ENCODE peak calls at places on chromosomes 3 and 15, in four cellular contexts. One of them, this sample, is unnamed. For H3K4me1, the result is how much of the 10 kb centered on the place peaks cover.

GRCh38 chr3:141845407-141846049 is 30.9 kb upstream of the ATP1B3 start:
- DNase-seq in MM.1S: no peak
- DNase-seq in A549: no peak
- DNase-seq in right atrium auricular region: no peak
- DNase-seq in this sample: no peak

GRCh38 chr3:187382609-187383151 is 14.5 kb downstream of the RTP4 start:
- DNase-seq in MM.1S: no peak
- DNase-seq in A549: no peak
- DNase-seq in right atrium auricular region: no peak
- DNase-seq in this sample: no peak

GRCh38 chr15:80934761-80935221 is 54.8 kb downstream of the MESD start:
- DNase-seq in MM.1S: no peak
- DNase-seq in A549: peak
- DNase-seq in right atrium auricular region: no peak
- DNase-seq in this sample: no peak

GRCh38 chr3:134353171-134353825 is 20.9 kb downstream of the AMOTL2 start:
- DNase-seq in MM.1S: no peak
- DNase-seq in A549: no peak
- DNase-seq in right atrium auricular region: no peak
- DNase-seq in this sample: no peak

GRCh38 chr15:90664650-90665287 is 52.4 kb upstream of the BLM start:
- DNase-seq in MM.1S: no peak
- DNase-seq in A549: peak
- DNase-seq in right atrium auricular region: no peak
- DNase-seq in this sample: no peak

GRCh38 chr3:51970606-51971300 is 3.1 kb downstream of the ABHD14B start:
- DNase-seq in MM.1S: no peak
- DNase-seq in A549: no peak
- DNase-seq in right atrium auricular region: no peak
- DNase-seq in this sample: no peak

GRCh38 chr3:166829896-166830295 is 550.2 kb downstream of the ZBBX start:
- DNase-seq in MM.1S: no peak
- DNase-seq in A549: peak
- DNase-seq in right atrium auricular region: no peak
- DNase-seq in this sample: no peak

GRCh38 chr3:178084938-178085816 is 451.1 kb upstream of the KCNMB2 start:
- DNase-seq in MM.1S: peak
- DNase-seq in A549: peak
- DNase-seq in right atrium auricular region: peak
- DNase-seq in this sample: peak

GRCh38 chr3:46958469-46959168 is 17.9 kb downstream of the CCDC12 start:
- DNase-seq in MM.1S: no peak
- DNase-seq in A549: no peak
- DNase-seq in right atrium auricular region: no peak
- DNase-seq in this sample: no peak

GRCh38 chr15:80778964-80779657 is at the start of gene CEMIP:
- DNase-seq in MM.1S: peak
- DNase-seq in A549: peak
- DNase-seq in right atrium auricular region: peak
- DNase-seq in this sample: no peak

GRCh38 chr15:78992416-78993256 is 47.8 kb upstream of the CTSH start:
- DNase-seq in MM.1S: no peak
- DNase-seq in A549: no peak
- DNase-seq in right atrium auricular region: no peak
- DNase-seq in this sample: no peak

GRCh38 chr15:69685524-69686452 is 233.2 kb downstream of the RPLP1 start:
- DNase-seq in MM.1S: no peak
- DNase-seq in A549: no peak
- DNase-seq in right atrium auricular region: no peak
- DNase-seq in this sample: no peak

GRCh38 chr15:49847937-49848823 is 227.3 kb downstream of the DTWD1 start:
- DNase-seq in MM.1S: no peak
- DNase-seq in A549: peak
- DNase-seq in right atrium auricular region: no peak
- DNase-seq in this sample: no peak

GRCh38 chr3:57397175-57398026 is 104.9 kb upstream of the ASB14 start:
- DNase-seq in MM.1S: peak
- DNase-seq in A549: peak
- DNase-seq in right atrium auricular region: no peak
- DNase-seq in this sample: no peak

GRCh38 chr15:74573987-74574386 is 33.0 kb downstream of the ARID3B start:
- DNase-seq in MM.1S: no peak
- DNase-seq in A549: no peak
- DNase-seq in right atrium auricular region: no peak
- DNase-seq in this sample: no peak

GRCh38 chr3:138846350-138846756 is 11.6 kb upstream of the PIK3CB start:
- DNase-seq in MM.1S: no peak
- DNase-seq in A549: no peak
- DNase-seq in right atrium auricular region: no peak
- DNase-seq in this sample: no peak

GRCh38 chr3:134333522-134334181 is 40.6 kb downstream of the AMOTL2 start:
- DNase-seq in MM.1S: no peak
- DNase-seq in A549: peak
- DNase-seq in right atrium auricular region: no peak
- DNase-seq in this sample: no peak

GRCh38 chr3:18556001-18556408 is 130.9 kb upstream of the SATB1 start:
- DNase-seq in MM.1S: no peak
- DNase-seq in A549: no peak
- DNase-seq in right atrium auricular region: no peak
- DNase-seq in this sample: no peak

GRCh38 chr3:72255191-72255590 is 470.2 kb upstream of the PROK2 start:
- DNase-seq in MM.1S: no peak
- DNase-seq in A549: no peak
- DNase-seq in right atrium auricular region: no peak
- DNase-seq in this sample: no peak

GRCh38 chr3:114556832-114557231 is 263.0 kb downstream of the TIGIT start:
- DNase-seq in MM.1S: no peak
- DNase-seq in A549: no peak
- DNase-seq in right atrium auricular region: no peak
- DNase-seq in this sample: no peak

GRCh38 chr3:13114811-13115615 is 41.8 kb upstream of the IQSEC1 start:
- DNase-seq in MM.1S: no peak
- DNase-seq in A549: no peak
- DNase-seq in right atrium auricular region: no peak
- DNase-seq in this sample: no peak

GRCh38 chr3:30496496-30496966 is 109.9 kb upstream of the TGFBR2 start:
- DNase-seq in MM.1S: no peak
- DNase-seq in A549: no peak
- DNase-seq in right atrium auricular region: peak
- DNase-seq in this sample: no peak

GRCh38 chr15:90642464-90643300 is 74.5 kb upstream of the BLM start:
- DNase-seq in MM.1S: no peak
- DNase-seq in A549: no peak
- DNase-seq in right atrium auricular region: no peak
- DNase-seq in this sample: no peak

GRCh38 chr3:157335677-157336076 is 101.0 kb upstream of the PTX3 start:
- DNase-seq in MM.1S: no peak
- DNase-seq in A549: peak
- DNase-seq in right atrium auricular region: no peak
- DNase-seq in this sample: no peak

GRCh38 chr3:147396709-147397046 is 9.7 kb downstream of the ZIC4 start:
- DNase-seq in MM.1S: no peak
- DNase-seq in A549: no peak
- DNase-seq in right atrium auricular region: no peak
- DNase-seq in this sample: no peak

GRCh38 chr3:186849392-186849975 is 7.0 kb downstream of the ADIPOQ start:
- DNase-seq in MM.1S: peak
- DNase-seq in A549: peak
- DNase-seq in right atrium auricular region: no peak
- DNase-seq in this sample: peak

GRCh38 chr15:98927990-98928389 is 79.6 kb downstream of the PGPEP1L start:
- DNase-seq in MM.1S: no peak
- DNase-seq in A549: no peak
- DNase-seq in right atrium auricular region: no peak
- DNase-seq in this sample: no peak

GRCh38 chr3:172716476-172716875 is 5.6 kb upstream of the NCEH1 start:
- DNase-seq in MM.1S: no peak
- DNase-seq in A549: no peak
- DNase-seq in right atrium auricular region: no peak
- DNase-seq in this sample: peak

GRCh38 chr3:134002326-134002725 is 27.4 kb downstream of the SLCO2A1 start:
- DNase-seq in MM.1S: no peak
- DNase-seq in A549: peak
- DNase-seq in right atrium auricular region: peak
- DNase-seq in this sample: no peak

GRCh38 chr3:89841041-89841440 is 733.6 kb downstream of the EPHA3 start:
- DNase-seq in MM.1S: no peak
- DNase-seq in A549: no peak
- DNase-seq in right atrium auricular region: no peak
- DNase-seq in this sample: no peak

DNA sequence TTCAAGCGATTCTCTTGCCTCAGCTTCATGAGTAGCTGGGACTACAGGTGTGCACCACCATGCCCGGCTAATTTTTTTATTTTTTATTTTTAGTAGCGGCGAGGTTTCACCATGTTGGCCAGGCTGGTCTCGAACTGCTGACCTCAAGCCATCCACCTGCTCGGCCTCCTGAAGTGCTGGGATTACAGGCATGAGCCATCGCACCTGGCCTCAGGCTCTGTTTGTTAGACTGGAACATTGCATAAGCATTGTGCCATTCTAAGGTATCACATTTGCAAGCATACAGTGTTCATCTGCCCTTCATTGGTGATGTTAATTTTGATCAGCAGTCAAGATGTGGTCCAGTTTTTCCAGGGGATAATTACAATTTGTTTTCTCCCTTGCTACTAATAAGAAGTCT is 43.0 kb downstream of the SQOR start:
- DNase-seq in MM.1S: no peak
- DNase-seq in A549: no peak
- DNase-seq in right atrium auricular region: no peak
- DNase-seq in this sample: no peak
- H3K4me1 ChIP-seq in MM.1S: under half
- H3K4me1 ChIP-seq in A549: under half
- H3K4me1 ChIP-seq in right atrium auricular region: under half
- H3K4me1 ChIP-seq in this sample: under half

GRCh38 chr3:120280026-120280425 is 5.0 kb downstream of the GPR156 start:
- DNase-seq in MM.1S: no peak
- DNase-seq in A549: no peak
- DNase-seq in right atrium auricular region: no peak
- DNase-seq in this sample: no peak

GRCh38 chr3:120289636-120290035 is 4.6 kb upstream of the GPR156 start:
- DNase-seq in MM.1S: no peak
- DNase-seq in A549: no peak
- DNase-seq in right atrium auricular region: no peak
- DNase-seq in this sample: no peak

GRCh38 chr3:120280566-120280965 is 4.5 kb downstream of the GPR156 start:
- DNase-seq in MM.1S: no peak
- DNase-seq in A549: no peak
- DNase-seq in right atrium auricular region: no peak
- DNase-seq in this sample: no peak

GRCh38 chr3:120284702-120285507 is at the start of gene GPR156:
- DNase-seq in MM.1S: no peak
- DNase-seq in A549: peak
- DNase-seq in right atrium auricular region: no peak
- DNase-seq in this sample: no peak

GRCh38 chr3:120285508-120285841 is 453 bp upstream of the GPR156 start:
- DNase-seq in MM.1S: no peak
- DNase-seq in A549: no peak
- DNase-seq in right atrium auricular region: no peak
- DNase-seq in this sample: no peak
- H3K4me3 ChIP-seq in MM.1S: no peak
- H3K4me3 ChIP-seq in A549: peak
- H3K4me3 ChIP-seq in right atrium auricular region: peak
- H3K4me3 ChIP-seq in this sample: peak

GRCh38 chr3:197368330-197368729 is 69.9 kb upstream of the DLG1 start:
- DNase-seq in MM.1S: no peak
- DNase-seq in A549: no peak
- DNase-seq in right atrium auricular region: peak
- DNase-seq in this sample: no peak

GRCh38 chr3:197366301-197367044 is 68.1 kb upstream of the DLG1 start:
- DNase-seq in MM.1S: no peak
- DNase-seq in A549: no peak
- DNase-seq in right atrium auricular region: peak
- DNase-seq in this sample: no peak

GRCh38 chr3:197365621-197366020 is 67.2 kb upstream of the DLG1 start:
- DNase-seq in MM.1S: no peak
- DNase-seq in A549: no peak
- DNase-seq in right atrium auricular region: no peak
- DNase-seq in this sample: no peak

GRCh38 chr3:197368821-197369220 is 70.4 kb upstream of the DLG1 start:
- DNase-seq in MM.1S: no peak
- DNase-seq in A549: no peak
- DNase-seq in right atrium auricular region: peak
- DNase-seq in this sample: no peak

GRCh38 chr3:197367081-197367780 is 68.8 kb upstream of the DLG1 start:
- DNase-seq in MM.1S: no peak
- DNase-seq in A549: peak
- DNase-seq in right atrium auricular region: peak
- DNase-seq in this sample: no peak
- H3K4me1 ChIP-seq in MM.1S: under half
- H3K4me1 ChIP-seq in A549: under half
- H3K4me1 ChIP-seq in right atrium auricular region: under half
- H3K4me1 ChIP-seq in this sample: under half

GRCh38 chr3:158791259-158791920 is 10.5 kb upstream of the MFSD1 start:
- DNase-seq in MM.1S: peak
- DNase-seq in A549: peak
- DNase-seq in right atrium auricular region: no peak
- DNase-seq in this sample: peak
- H3K4me3 ChIP-seq in MM.1S: peak
- H3K4me3 ChIP-seq in A549: no peak
- H3K4me3 ChIP-seq in right atrium auricular region: peak
- H3K4me3 ChIP-seq in this sample: no peak

GRCh38 chr3:32256206-32256605 is 17.7 kb downstream of the CMTM8 start:
- DNase-seq in MM.1S: no peak
- DNase-seq in A549: no peak
- DNase-seq in right atrium auricular region: no peak
- DNase-seq in this sample: peak
- H3K4me1 ChIP-seq in MM.1S: under half
- H3K4me1 ChIP-seq in A549: under half
- H3K4me1 ChIP-seq in right atrium auricular region: under half
- H3K4me1 ChIP-seq in this sample: under half

DNA sequence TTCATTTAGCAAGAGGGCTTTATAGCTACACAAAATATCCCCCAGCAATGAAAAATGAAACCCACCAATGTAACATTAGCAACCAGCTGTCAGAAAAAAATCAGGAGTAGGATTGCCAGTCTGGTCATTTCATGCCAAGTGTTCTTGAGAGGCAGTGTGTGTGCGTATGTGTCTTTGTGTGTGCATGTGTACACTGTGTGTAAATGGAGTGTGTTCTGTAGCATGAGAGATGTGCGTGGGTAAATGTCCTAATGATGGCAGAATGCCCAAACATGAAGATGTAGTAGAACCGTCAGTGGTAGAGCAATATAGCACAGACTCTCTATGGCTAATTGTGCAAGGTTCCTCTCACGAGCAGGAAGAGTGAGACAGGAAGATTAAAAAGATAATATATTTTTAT is 1038.9 kb downstream of the IGSF11 start:
- DNase-seq in MM.1S: no peak
- DNase-seq in A549: no peak
- DNase-seq in right atrium auricular region: no peak
- DNase-seq in this sample: no peak
- H3K4me3 ChIP-seq in MM.1S: no peak
- H3K4me3 ChIP-seq in A549: peak
- H3K4me3 ChIP-seq in right atrium auricular region: no peak
- H3K4me3 ChIP-seq in this sample: peak

GRCh38 chr15:42151012-42151615 is 5.3 kb downstream of the PLA2G4F start:
- DNase-seq in MM.1S: no peak
- DNase-seq in A549: no peak
- DNase-seq in right atrium auricular region: no peak
- DNase-seq in this sample: no peak
- H3K4me1 ChIP-seq in MM.1S: under half
- H3K4me1 ChIP-seq in A549: under half
- H3K4me1 ChIP-seq in right atrium auricular region: under half
- H3K4me1 ChIP-seq in this sample: under half

This sample was measured in esophagus muscularis mucosa.